ENCODE peak calls at places on chromosome 4, in four cellular contexts. V, G, O and L are unnamed samples.

GRCh38 chr4:130071746-130072145 is 975.8 kb downstream of the C4orf33 start:
- DNase-seq in V (no peak), O (no peak), G (no peak), L (peak)

GRCh38 chr4:82901129-82901718 is 689 bp downstream of the THAP9 start:
- DNase-seq in G (no peak), O (no peak), V (peak), L (no peak)

GRCh38 chr4:22268350-22269025 is 247.4 kb downstream of the ADGRA3 start:
- DNase-seq in V (no peak), G (no peak), O (no peak), L (no peak)

GRCh38 chr4:38162240-38162784 is 202.1 kb downstream of the PTTG2 start:
- DNase-seq in O (peak), G (no peak), V (no peak), L (no peak)

GRCh38 chr4:45992728-45993127 is 131.1 kb downstream of the GABRG1 start:
- DNase-seq in V (no peak), O (no peak), G (no peak), L (no peak)

GRCh38 chr4:26368685-26369084 is 47.9 kb downstream of the RBPJ start:
- DNase-seq in V (no peak), O (no peak), G (no peak), L (no peak)

GRCh38 chr4:55173580-55173979 is 48.2 kb upstream of the KDR start:
- DNase-seq in O (peak), G (no peak), V (no peak), L (no peak)

GRCh38 chr4:76703676-76704075 is 194.3 kb downstream of the SOWAHB start:
- DNase-seq in V (no peak), G (no peak), O (no peak), L (no peak)

GRCh38 chr4:152606800-152607577 is 71.1 kb upstream of the FBXW7 start:
- DNase-seq in V (no peak), G (no peak), O (no peak), L (no peak)

GRCh38 chr4:7945709-7946380 is 6.2 kb upstream of the AFAP1 start:
- DNase-seq in O (peak), G (no peak), V (no peak), L (no peak)

GRCh38 chr4:143185253-143186107 is 763 bp downstream of the USP38 start:
- DNase-seq in O (peak), V (no peak), G (no peak), L (peak)